ENCODE peak calls at places on chromosomes 12 and 14, in six cellular contexts. One of them, this sample, is unnamed.

GRCh38 chr12:31035226-31035625 is 38.4 kb upstream of the DDX11 start:
- DNase-seq in C1 segment of cervical spinal cord: no peak
- DNase-seq in DMS153: no peak
- DNase-seq in HFF-Myc: no peak
- DNase-seq in CD4-positive, alpha-beta T cell: no peak
- DNase-seq in T-helper 17 cell: no peak
- DNase-seq in this sample: no peak

GRCh38 chr12:111788178-111788654 is 21.5 kb downstream of the ALDH2 start:
- DNase-seq in C1 segment of cervical spinal cord: no peak
- DNase-seq in DMS153: no peak
- DNase-seq in HFF-Myc: no peak
- DNase-seq in CD4-positive, alpha-beta T cell: no peak
- DNase-seq in T-helper 17 cell: no peak
- DNase-seq in this sample: no peak

GRCh38 chr12:118140825-118141224 is 4.9 kb downstream of the PEBP1 start:
- DNase-seq in C1 segment of cervical spinal cord: no peak
- DNase-seq in DMS153: no peak
- DNase-seq in HFF-Myc: no peak
- DNase-seq in CD4-positive, alpha-beta T cell: no peak
- DNase-seq in T-helper 17 cell: no peak
- DNase-seq in this sample: no peak

GRCh38 chr14:40393143-40393542 is 960.9 kb upstream of the FBXO33 start:
- DNase-seq in C1 segment of cervical spinal cord: no peak
- DNase-seq in DMS153: no peak
- DNase-seq in HFF-Myc: no peak
- DNase-seq in CD4-positive, alpha-beta T cell: no peak
- DNase-seq in T-helper 17 cell: no peak
- DNase-seq in this sample: no peak

GRCh38 chr12:117091758-117092510 is 7.3 kb downstream of the TESC start:
- DNase-seq in C1 segment of cervical spinal cord: no peak
- DNase-seq in DMS153: no peak
- DNase-seq in HFF-Myc: no peak
- DNase-seq in CD4-positive, alpha-beta T cell: no peak
- DNase-seq in T-helper 17 cell: no peak
- DNase-seq in this sample: no peak

GRCh38 chr14:89681086-89682018 is 264.3 kb upstream of the FOXN3 start:
- DNase-seq in C1 segment of cervical spinal cord: no peak
- DNase-seq in DMS153: no peak
- DNase-seq in HFF-Myc: no peak
- DNase-seq in CD4-positive, alpha-beta T cell: no peak
- DNase-seq in T-helper 17 cell: no peak
- DNase-seq in this sample: no peak

GRCh38 chr12:16359512-16360491 is 12.4 kb downstream of the MGST1 start:
- DNase-seq in C1 segment of cervical spinal cord: no peak
- DNase-seq in DMS153: no peak
- DNase-seq in HFF-Myc: no peak
- DNase-seq in CD4-positive, alpha-beta T cell: no peak
- DNase-seq in T-helper 17 cell: no peak
- DNase-seq in this sample: peak; percentile 40

GRCh38 chr12:33551006-33551405 is 111.4 kb upstream of the SYT10 start:
- DNase-seq in C1 segment of cervical spinal cord: no peak
- DNase-seq in DMS153: no peak
- DNase-seq in HFF-Myc: no peak
- DNase-seq in CD4-positive, alpha-beta T cell: no peak
- DNase-seq in T-helper 17 cell: no peak
- DNase-seq in this sample: no peak

GRCh38 chr12:52702338-52702737 is 986 bp downstream of the KRT77 start:
- DNase-seq in C1 segment of cervical spinal cord: no peak
- DNase-seq in DMS153: no peak
- DNase-seq in HFF-Myc: no peak
- DNase-seq in CD4-positive, alpha-beta T cell: no peak
- DNase-seq in T-helper 17 cell: no peak
- DNase-seq in this sample: no peak

GRCh38 chr12:88854260-88854659 is 274.0 kb upstream of the KITLG start:
- DNase-seq in C1 segment of cervical spinal cord: no peak
- DNase-seq in DMS153: no peak
- DNase-seq in HFF-Myc: peak; percentile 17
- DNase-seq in CD4-positive, alpha-beta T cell: no peak
- DNase-seq in T-helper 17 cell: no peak
- DNase-seq in this sample: peak; percentile 78

GRCh38 chr12:70165450-70165849 is 77.8 kb upstream of the CNOT2 start:
- DNase-seq in C1 segment of cervical spinal cord: no peak
- DNase-seq in DMS153: no peak
- DNase-seq in HFF-Myc: no peak
- DNase-seq in CD4-positive, alpha-beta T cell: no peak
- DNase-seq in T-helper 17 cell: no peak
- DNase-seq in this sample: no peak

GRCh38 chr12:28583771-28584261 is 393.6 kb downstream of the CCDC91 start:
- DNase-seq in C1 segment of cervical spinal cord: no peak
- DNase-seq in DMS153: no peak
- DNase-seq in HFF-Myc: peak; percentile 89
- DNase-seq in CD4-positive, alpha-beta T cell: no peak
- DNase-seq in T-helper 17 cell: no peak
- DNase-seq in this sample: peak; percentile 85